ENCODE peak calls at places on chromosomes 4 and X, in five cellular contexts. X is HCT116, R is heart left ventricle, M is brain microvascular endothelial cell, L is endothelial cell of umbilical vein. V is an unnamed sample.

GRCh38 chrX:71871367-71871766 is 39.3 kb upstream of the NHSL2 start:
- DNase-seq in X (no peak), R (no peak), M (peak), L (no peak), V (no peak)

GRCh38 chr4:8599091-8599460 is 6.5 kb downstream of the CPZ start:
- DNase-seq in X (no peak), R (no peak), M (no peak), L (no peak), V (no peak)

GRCh38 chr4:73607375-73608026 is 12.7 kb downstream of the RASSF6 start:
- DNase-seq in X (no peak), R (no peak), M (no peak), L (no peak), V (no peak)

GRCh38 chr4:102429553-102429952 is 71.6 kb upstream of the NFKB1 start:
- DNase-seq in X (peak), R (no peak), M (peak), L (no peak), V (no peak)

GRCh38 chr4:48594185-48594584 is 104.1 kb downstream of the ZAR1 start:
- DNase-seq in X (no peak), R (peak), M (no peak), L (peak), V (no peak)

GRCh38 chrX:95055991-95056390 is 1382.0 kb downstream of the FAM133A start:
- DNase-seq in X (no peak), R (no peak), M (no peak), L (no peak), V (no peak)

GRCh38 chrX:41473936-41474725 is 27.0 kb downstream of the NYX start:
- DNase-seq in X (no peak), R (no peak), M (no peak), L (no peak), V (no peak)

GRCh38 chrX:40806511-40807220 is 71.3 kb upstream of the MED14 start:
- DNase-seq in X (no peak), R (no peak), M (no peak), L (no peak), V (no peak)

GRCh38 chrX:149372861-149373260 is 132.2 kb downstream of the IDS start:
- DNase-seq in X (no peak), R (no peak), M (no peak), L (no peak), V (no peak)

GRCh38 chrX:51798701-51799100 is 55.5 kb downstream of the GSPT2 start:
- DNase-seq in X (no peak), R (no peak), M (no peak), L (no peak), V (no peak)

GRCh38 chr4:75370582-75370981 is 143.6 kb downstream of the RCHY1 start:
- DNase-seq in X (no peak), R (no peak), M (no peak), L (no peak), V (no peak)

GRCh38 chr4:16896871-16897270 is 1.6 kb downstream of the LDB2 start:
- DNase-seq in X (no peak), R (no peak), M (peak), L (peak), V (no peak)

GRCh38 chr4:183504064-183504929 is 561 bp upstream of the ING2 start:
- DNase-seq in X (peak), R (peak), M (peak), L (peak), V (no peak)

GRCh38 chr4:183505556-183506388 is 914 bp downstream of the ING2 start:
- DNase-seq in X (peak), R (peak), M (peak), L (peak), V (no peak)

GRCh38 chr4:183504930-183505555 is at the start of gene ING2:
- DNase-seq in X (peak), R (no peak), M (peak), L (peak), V (no peak)

GRCh38 chr4:183507928-183508327 is 3.1 kb downstream of the ING2 start:
- DNase-seq in X (no peak), R (no peak), M (no peak), L (no peak), V (no peak)

DNA sequence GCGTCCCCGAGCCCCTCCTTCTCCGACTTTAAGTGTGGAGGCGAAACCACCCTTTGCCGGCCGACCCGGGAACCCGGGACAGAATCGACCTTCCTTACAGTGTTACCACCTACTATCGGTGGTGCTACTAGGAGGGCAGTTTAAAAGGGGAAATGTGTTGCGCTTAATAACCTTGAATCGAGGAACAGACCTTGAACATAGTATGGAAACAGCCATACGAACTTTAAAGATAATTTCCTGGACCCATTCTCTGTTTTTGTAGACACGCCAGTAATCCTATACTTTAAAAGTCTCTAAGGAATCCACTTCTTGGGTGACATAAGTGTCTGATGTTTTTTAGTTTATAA is 1.5 kb downstream of the ING2 start:
- DNase-seq in X (no peak), R (no peak), M (no peak), L (no peak), V (no peak)
- H3K27ac ChIP-seq in X (peak), R (peak), M (peak), L (peak), V (no peak)

DNA sequence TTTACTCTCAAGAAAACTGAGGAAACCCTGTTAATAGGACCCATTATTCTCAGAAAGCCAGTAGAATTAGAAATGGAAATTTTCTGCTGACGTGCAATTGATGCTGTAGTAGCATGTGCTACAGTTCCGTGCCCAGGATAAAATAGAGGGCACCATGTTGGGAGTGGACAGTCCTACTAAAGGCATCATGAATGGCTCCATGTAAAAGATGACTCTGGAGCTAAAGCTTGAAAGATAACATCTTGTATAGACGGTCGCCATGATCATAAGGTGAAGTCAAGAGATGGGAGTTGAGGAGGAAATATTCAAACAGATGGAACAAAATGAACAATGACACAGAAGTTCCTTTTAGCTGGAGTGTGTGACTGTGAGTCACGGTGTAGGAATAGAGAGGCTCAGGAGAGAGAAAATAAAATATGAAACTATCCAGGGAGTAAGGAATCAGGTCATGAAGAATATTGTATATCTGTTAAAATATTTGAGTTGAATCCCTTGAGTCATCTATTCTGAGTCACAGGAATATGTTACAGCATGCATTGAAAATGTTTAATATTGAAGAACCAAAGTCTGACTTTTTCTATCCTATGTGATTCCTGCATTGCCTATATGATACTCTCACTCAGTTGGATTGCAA is 31.8 kb downstream of the ANXA10 start:
- DNase-seq in X (no peak), R (no peak), M (peak), L (peak), V (no peak)
- H3K27ac ChIP-seq in X (peak), R (no peak), M (peak), L (no peak), V (no peak)

DNA sequence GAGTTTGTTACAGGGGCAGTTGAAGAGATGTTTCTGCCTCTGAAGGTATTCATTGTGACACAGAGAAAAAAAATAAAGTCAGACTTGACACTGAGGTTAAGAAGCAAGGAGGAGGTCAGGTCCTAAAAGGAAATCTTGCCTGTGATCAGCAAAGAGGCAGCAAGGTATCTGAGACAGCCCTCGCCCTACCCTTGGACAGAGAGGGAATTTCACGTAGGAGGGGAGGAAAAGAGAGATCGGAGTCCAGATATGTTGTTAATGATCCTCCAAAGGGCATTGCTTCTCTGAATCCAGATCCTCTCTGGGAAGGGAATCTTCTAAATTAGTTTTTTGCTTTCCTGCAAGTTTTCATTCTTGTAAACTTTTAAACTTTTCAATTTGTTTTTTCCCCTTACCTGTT is 15.3 kb upstream of the PRR27 start:
- DNase-seq in X (no peak), R (no peak), M (no peak), L (no peak), V (no peak)
- H3K27ac ChIP-seq in X (no peak), R (no peak), M (no peak), L (no peak), V (no peak)

GRCh38 chr4:139975830-139976272 is 178.1 kb downstream of the MAML3 start:
- DNase-seq in X (no peak), R (no peak), M (no peak), L (peak), V (no peak)

GRCh38 chr4:139973611-139974010 is 180.4 kb downstream of the MAML3 start:
- DNase-seq in X (no peak), R (no peak), M (no peak), L (no peak), V (no peak)

GRCh38 chr4:139977838-139978604 is 176.0 kb downstream of the MAML3 start:
- DNase-seq in X (no peak), R (no peak), M (no peak), L (no peak), V (no peak)

GRCh38 chr4:139973015-139973414 is 181.0 kb downstream of the MAML3 start:
- DNase-seq in X (no peak), R (no peak), M (no peak), L (no peak), V (no peak)

DNA sequence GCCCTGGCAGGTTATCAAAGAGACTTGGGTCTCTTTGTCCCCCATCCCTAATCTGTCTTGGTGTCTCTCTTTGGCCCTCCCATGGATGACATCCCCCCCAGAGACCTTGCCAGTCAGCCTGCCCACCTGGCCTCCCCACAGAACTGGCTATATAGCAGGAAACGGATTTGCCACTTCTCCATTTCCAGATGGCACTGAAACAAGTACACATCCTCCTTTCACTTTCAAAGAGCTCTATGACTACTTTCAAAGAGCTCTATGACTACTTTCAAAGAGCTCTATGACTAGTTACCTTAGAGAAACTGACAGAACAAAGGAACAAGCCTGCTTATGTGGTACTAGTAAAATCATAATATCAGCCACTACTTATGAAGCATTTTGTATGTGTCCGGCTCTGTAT is 175.3 kb downstream of the MAML3 start:
- DNase-seq in X (no peak), R (no peak), M (no peak), L (no peak), V (no peak)
- H3K27ac ChIP-seq in X (no peak), R (no peak), M (no peak), L (no peak), V (no peak)

DNA sequence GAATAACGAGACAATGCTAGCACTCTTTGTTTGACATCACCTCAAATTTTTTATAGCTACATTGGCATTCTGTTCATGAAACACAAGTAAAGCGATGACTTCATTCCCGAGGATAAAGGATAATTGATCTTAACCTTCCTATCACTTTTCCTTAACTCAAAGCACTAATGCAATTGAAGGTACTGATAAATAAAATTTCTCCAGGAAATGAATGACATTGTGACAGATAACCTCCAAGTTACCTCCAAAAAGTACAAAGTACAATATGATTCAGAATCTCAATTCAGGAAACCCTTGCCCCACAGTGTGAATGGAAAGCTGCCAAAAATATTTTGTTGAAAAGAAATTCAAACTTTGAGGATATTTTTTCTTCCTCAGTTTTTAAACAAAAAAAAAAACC is 1.8 kb downstream of the PRSS12 start:
- DNase-seq in X (no peak), R (no peak), M (no peak), L (no peak), V (no peak)
- H3K27ac ChIP-seq in X (no peak), R (no peak), M (no peak), L (no peak), V (no peak)

GRCh38 chrX:80879143-80879542 is 69.5 kb upstream of the BRWD3 start:
- DNase-seq in X (no peak), R (no peak), M (no peak), L (no peak), V (no peak)
- H3K27ac ChIP-seq in X (no peak), R (no peak), M (no peak), L (no peak), V (no peak)

GRCh38 chr4:108356209-108356535 is 187.4 kb upstream of the LEF1 start:
- DNase-seq in X (no peak), R (no peak), M (no peak), L (no peak), V (no peak)
- H3K27ac ChIP-seq in X (no peak), R (no peak), M (no peak), L (no peak), V (no peak)

DNA sequence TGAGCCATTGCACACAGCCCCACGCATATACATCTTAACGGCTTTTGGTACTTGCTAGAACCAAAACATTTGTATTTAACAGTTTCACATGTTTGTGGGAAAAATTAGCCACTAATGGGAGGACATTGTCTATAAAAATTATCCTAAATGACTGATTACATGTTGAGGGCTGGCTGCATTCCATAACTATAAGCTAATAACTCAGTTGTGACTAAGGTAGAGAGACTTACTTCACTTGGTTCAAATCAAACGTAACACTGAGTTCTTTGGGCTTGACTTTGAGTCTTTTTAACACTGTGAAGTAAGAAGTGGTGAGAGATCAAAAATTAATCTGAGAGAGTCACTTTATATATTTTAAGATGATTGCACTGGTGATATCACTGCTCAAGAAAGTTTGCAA is 47.9 kb upstream of the PGRMC2 start:
- DNase-seq in X (no peak), R (no peak), M (no peak), L (no peak), V (no peak)
- H3K27ac ChIP-seq in X (no peak), R (no peak), M (no peak), L (no peak), V (no peak)